ENCODE peak calls at places on chromosomes 2 and 18, in seven cellular contexts. One of them, this sample, is unnamed.

GRCh38 chr2:238820909-238821308 is 27.0 kb upstream of the TWIST2 start:
- DNase-seq in neural progenitor cell: no peak
- DNase-seq in fibroblast of lung: peak
- DNase-seq in HCT116: no peak
- DNase-seq in DND-41: no peak
- DNase-seq in PC-3: peak
- DNase-seq in astrocyte: peak
- DNase-seq in this sample: peak

GRCh38 chr2:3036432-3037125 is 341.0 kb downstream of the EIPR1 start:
- DNase-seq in astrocyte: no peak
- DNase-seq in DND-41: no peak
- DNase-seq in fibroblast of lung: no peak
- DNase-seq in PC-3: no peak
- DNase-seq in neural progenitor cell: no peak
- DNase-seq in HCT116: no peak
- DNase-seq in this sample: no peak

GRCh38 chr2:189178726-189179606 is 595 bp downstream of the COL5A2 start:
- DNase-seq in PC-3: no peak
- DNase-seq in neural progenitor cell: peak
- DNase-seq in DND-41: no peak
- DNase-seq in HCT116: no peak
- DNase-seq in fibroblast of lung: peak
- DNase-seq in astrocyte: peak
- DNase-seq in this sample: peak

GRCh38 chr2:203583696-203584095 is 48.6 kb upstream of the RAPH1 start:
- DNase-seq in fibroblast of lung: peak
- DNase-seq in HCT116: no peak
- DNase-seq in astrocyte: peak
- DNase-seq in PC-3: peak
- DNase-seq in neural progenitor cell: no peak
- DNase-seq in DND-41: no peak
- DNase-seq in this sample: peak

GRCh38 chr2:195520671-195521155 is 136.3 kb upstream of the SLC39A10 start:
- DNase-seq in astrocyte: peak
- DNase-seq in fibroblast of lung: peak
- DNase-seq in DND-41: no peak
- DNase-seq in HCT116: no peak
- DNase-seq in neural progenitor cell: no peak
- DNase-seq in PC-3: peak
- DNase-seq in this sample: peak

GRCh38 chr18:52200891-52201663 is 138.9 kb upstream of the DCC start:
- DNase-seq in fibroblast of lung: no peak
- DNase-seq in neural progenitor cell: peak
- DNase-seq in DND-41: no peak
- DNase-seq in astrocyte: no peak
- DNase-seq in PC-3: no peak
- DNase-seq in HCT116: no peak
- DNase-seq in this sample: no peak

GRCh38 chr2:142874293-142874814 is 3.1 kb upstream of the KYNU start:
- DNase-seq in fibroblast of lung: peak
- DNase-seq in PC-3: peak
- DNase-seq in neural progenitor cell: no peak
- DNase-seq in astrocyte: peak
- DNase-seq in HCT116: no peak
- DNase-seq in DND-41: no peak
- DNase-seq in this sample: peak

GRCh38 chr2:201621293-201621999 is 21.9 kb downstream of the TMEM237 start:
- DNase-seq in HCT116: no peak
- DNase-seq in astrocyte: no peak
- DNase-seq in DND-41: no peak
- DNase-seq in PC-3: peak
- DNase-seq in fibroblast of lung: no peak
- DNase-seq in neural progenitor cell: no peak
- DNase-seq in this sample: no peak

GRCh38 chr2:150153646-150154307 is 333.7 kb downstream of the RND3 start:
- DNase-seq in astrocyte: no peak
- DNase-seq in fibroblast of lung: no peak
- DNase-seq in HCT116: no peak
- DNase-seq in neural progenitor cell: no peak
- DNase-seq in DND-41: no peak
- DNase-seq in PC-3: peak
- DNase-seq in this sample: no peak

GRCh38 chr2:43212931-43213330 is 13.5 kb downstream of the ZFP36L2 start:
- DNase-seq in astrocyte: no peak
- DNase-seq in DND-41: no peak
- DNase-seq in fibroblast of lung: no peak
- DNase-seq in HCT116: no peak
- DNase-seq in PC-3: no peak
- DNase-seq in neural progenitor cell: no peak
- DNase-seq in this sample: no peak

GRCh38 chr2:238240761-238241711 is 1.2 kb upstream of the HES6 start:
- DNase-seq in fibroblast of lung: peak
- DNase-seq in PC-3: peak
- DNase-seq in HCT116: peak
- DNase-seq in neural progenitor cell: peak
- DNase-seq in DND-41: no peak
- DNase-seq in astrocyte: peak
- DNase-seq in this sample: no peak

GRCh38 chr2:18763338-18763737 is 174.0 kb upstream of the NT5C1B start:
- DNase-seq in DND-41: no peak
- DNase-seq in astrocyte: peak
- DNase-seq in PC-3: no peak
- DNase-seq in fibroblast of lung: peak
- DNase-seq in neural progenitor cell: no peak
- DNase-seq in HCT116: no peak
- DNase-seq in this sample: no peak

GRCh38 chr2:138649571-138649970 is 130.6 kb downstream of the NXPH2 start:
- DNase-seq in fibroblast of lung: peak
- DNase-seq in DND-41: no peak
- DNase-seq in astrocyte: peak
- DNase-seq in PC-3: no peak
- DNase-seq in neural progenitor cell: no peak
- DNase-seq in HCT116: no peak
- DNase-seq in this sample: peak

GRCh38 chr2:234099266-234099665 is 48.8 kb downstream of the SPP2 start:
- DNase-seq in neural progenitor cell: no peak
- DNase-seq in PC-3: no peak
- DNase-seq in DND-41: no peak
- DNase-seq in astrocyte: no peak
- DNase-seq in HCT116: no peak
- DNase-seq in fibroblast of lung: no peak
- DNase-seq in this sample: no peak

DNA sequence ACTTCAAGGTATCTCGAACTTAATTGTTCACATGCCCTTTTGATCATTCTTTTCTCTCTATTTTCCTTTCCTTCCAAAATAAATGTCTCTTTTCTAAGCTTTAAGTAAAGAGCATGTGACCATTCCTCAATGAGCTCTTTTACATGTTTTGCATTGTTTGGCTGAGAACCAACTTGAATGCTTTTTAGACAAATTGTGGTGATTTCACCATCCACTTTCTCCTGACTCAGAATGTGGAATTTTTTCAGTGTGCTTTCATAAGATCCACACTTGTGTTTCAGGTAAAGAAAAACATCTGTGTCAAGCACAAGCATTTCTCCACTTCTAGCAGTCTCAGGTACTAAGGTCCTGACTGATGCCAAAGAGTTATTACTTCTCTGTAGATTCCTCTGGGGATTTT is 10.7 kb downstream of the RBM43 start:
- DNase-seq in PC-3: no peak
- DNase-seq in astrocyte: peak
- DNase-seq in fibroblast of lung: peak
- DNase-seq in DND-41: no peak
- DNase-seq in neural progenitor cell: no peak
- DNase-seq in HCT116: no peak
- DNase-seq in this sample: peak
- H3K9ac ChIP-seq in PC-3: no peak
- H3K9ac ChIP-seq in astrocyte: no peak
- H3K9ac ChIP-seq in fibroblast of lung: no peak
- H3K9ac ChIP-seq in DND-41: no peak
- H3K9ac ChIP-seq in neural progenitor cell: no peak
- H3K9ac ChIP-seq in HCT116: no peak
- H3K9ac ChIP-seq in this sample: no peak

DNA sequence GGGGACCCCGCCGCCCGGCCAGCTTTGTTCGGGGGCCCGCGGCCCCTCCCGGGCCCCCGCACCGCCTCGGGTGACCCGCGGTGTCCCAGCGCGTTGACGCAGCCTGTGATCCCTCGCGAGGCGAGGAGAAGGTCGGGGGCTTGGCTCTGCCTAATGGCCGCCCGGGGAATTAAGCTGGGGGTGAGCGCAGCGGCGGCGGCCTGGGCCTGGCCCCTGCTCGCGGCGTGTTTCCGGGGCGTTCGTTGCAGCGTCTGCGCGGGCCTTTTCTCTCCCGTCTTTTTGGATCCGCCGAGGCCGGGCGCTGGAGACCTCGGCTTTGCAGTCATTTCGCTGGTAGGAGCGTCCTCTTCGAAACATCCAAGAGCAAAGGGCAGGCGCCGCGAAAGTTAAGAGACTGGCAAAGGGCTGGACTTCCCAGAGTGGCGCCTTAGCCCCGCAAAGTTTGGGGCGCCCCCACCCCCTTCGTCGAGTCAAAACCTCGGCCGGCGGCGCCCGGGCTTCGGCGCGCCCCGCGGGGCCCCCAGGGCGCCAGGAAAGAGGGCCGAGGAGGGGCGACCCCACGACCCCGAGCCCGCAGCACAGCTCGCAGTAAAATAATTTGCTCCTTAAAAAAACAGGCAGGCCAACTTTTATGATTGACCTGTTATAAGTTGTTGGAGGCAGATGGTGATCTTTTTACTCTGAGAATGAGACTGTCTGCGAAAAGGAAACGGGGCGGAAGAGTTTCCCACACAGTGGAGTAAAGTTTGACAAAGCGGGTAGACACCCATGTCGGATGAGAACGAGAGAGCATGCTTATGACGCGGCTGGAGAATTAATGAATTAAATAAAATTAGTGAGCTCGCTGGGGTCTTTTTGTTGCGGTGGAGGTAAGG is 1.4 kb downstream of the SALL3 start:
- DNase-seq in DND-41: no peak
- DNase-seq in astrocyte: no peak
- DNase-seq in HCT116: no peak
- DNase-seq in PC-3: no peak
- DNase-seq in neural progenitor cell: peak
- DNase-seq in fibroblast of lung: peak
- DNase-seq in this sample: no peak
- TF ChIP-seq EZH2 in DND-41: no peak
- TF ChIP-seq EZH2 in astrocyte: peak
- TF ChIP-seq EZH2 in HCT116: no peak
- TF ChIP-seq EZH2 in PC-3: peak
- TF ChIP-seq EZH2 in neural progenitor cell: peak
- TF ChIP-seq EZH2 in fibroblast of lung: peak
- TF ChIP-seq EZH2 in this sample: peak

GRCh38 chr2:75311521-75311920 is 112.2 kb upstream of the TACR1 start:
- DNase-seq in PC-3: peak
- DNase-seq in DND-41: no peak
- DNase-seq in fibroblast of lung: no peak
- DNase-seq in neural progenitor cell: no peak
- DNase-seq in astrocyte: no peak
- DNase-seq in HCT116: no peak
- DNase-seq in this sample: no peak

GRCh38 chr2:75309596-75310290 is 110.4 kb upstream of the TACR1 start:
- DNase-seq in astrocyte: peak
- DNase-seq in DND-41: no peak
- DNase-seq in PC-3: peak
- DNase-seq in fibroblast of lung: peak
- DNase-seq in HCT116: no peak
- DNase-seq in neural progenitor cell: no peak
- DNase-seq in this sample: peak

GRCh38 chr2:75315436-75315835 is 116.1 kb upstream of the TACR1 start:
- DNase-seq in astrocyte: no peak
- DNase-seq in neural progenitor cell: no peak
- DNase-seq in DND-41: no peak
- DNase-seq in fibroblast of lung: no peak
- DNase-seq in HCT116: no peak
- DNase-seq in PC-3: no peak
- DNase-seq in this sample: no peak

GRCh38 chr2:75310915-75311314 is 111.6 kb upstream of the TACR1 start:
- DNase-seq in HCT116: no peak
- DNase-seq in fibroblast of lung: peak
- DNase-seq in PC-3: peak
- DNase-seq in astrocyte: no peak
- DNase-seq in neural progenitor cell: no peak
- DNase-seq in DND-41: no peak
- DNase-seq in this sample: no peak

DNA sequence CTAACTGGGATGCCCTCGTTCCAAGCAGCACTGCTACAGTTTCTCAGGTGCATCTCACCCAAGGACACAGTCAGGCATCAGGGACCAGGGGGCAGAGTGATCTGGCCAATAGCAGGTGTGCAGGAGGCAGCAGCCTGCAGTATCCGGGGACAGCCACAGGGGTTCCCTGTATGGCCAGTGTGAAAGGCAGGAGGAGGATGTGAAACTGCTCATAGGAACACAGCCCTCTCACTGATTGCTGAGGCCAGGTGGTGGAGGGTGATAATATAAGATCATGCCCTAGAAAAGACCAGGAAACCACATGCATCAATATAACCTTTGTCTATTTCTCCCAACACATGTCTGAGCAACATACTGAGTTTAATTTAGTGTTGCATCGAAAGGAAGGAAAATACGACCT is 112.7 kb upstream of the TACR1 start:
- DNase-seq in DND-41: peak
- DNase-seq in neural progenitor cell: peak
- DNase-seq in astrocyte: no peak
- DNase-seq in HCT116: peak
- DNase-seq in PC-3: no peak
- DNase-seq in fibroblast of lung: no peak
- DNase-seq in this sample: no peak
- TF ChIP-seq CTCF in DND-41: peak
- TF ChIP-seq CTCF in neural progenitor cell: peak
- TF ChIP-seq CTCF in astrocyte: no peak
- TF ChIP-seq CTCF in HCT116: peak
- TF ChIP-seq CTCF in PC-3: peak
- TF ChIP-seq CTCF in fibroblast of lung: no peak
- TF ChIP-seq CTCF in this sample: peak

GRCh38 chr2:96204836-96205235 is 3.8 kb downstream of the STARD7 start:
- DNase-seq in neural progenitor cell: no peak
- DNase-seq in PC-3: no peak
- DNase-seq in astrocyte: no peak
- DNase-seq in DND-41: no peak
- DNase-seq in HCT116: no peak
- DNase-seq in fibroblast of lung: no peak
- DNase-seq in this sample: no peak

GRCh38 chr2:96207778-96208143 is 866 bp downstream of the STARD7 start:
- DNase-seq in neural progenitor cell: no peak
- DNase-seq in HCT116: no peak
- DNase-seq in PC-3: no peak
- DNase-seq in DND-41: no peak
- DNase-seq in fibroblast of lung: no peak
- DNase-seq in astrocyte: no peak
- DNase-seq in this sample: no peak

GRCh38 chr2:96205238-96205637 is 3.4 kb downstream of the STARD7 start:
- DNase-seq in PC-3: no peak
- DNase-seq in HCT116: no peak
- DNase-seq in astrocyte: peak
- DNase-seq in fibroblast of lung: peak
- DNase-seq in DND-41: no peak
- DNase-seq in neural progenitor cell: no peak
- DNase-seq in this sample: peak

GRCh38 chr2:96207073-96207777 is 1.4 kb downstream of the STARD7 start:
- DNase-seq in fibroblast of lung: no peak
- DNase-seq in HCT116: no peak
- DNase-seq in astrocyte: no peak
- DNase-seq in DND-41: no peak
- DNase-seq in PC-3: peak
- DNase-seq in neural progenitor cell: no peak
- DNase-seq in this sample: peak

GRCh38 chr2:96205888-96206287 is 2.7 kb downstream of the STARD7 start:
- DNase-seq in PC-3: peak
- DNase-seq in HCT116: no peak
- DNase-seq in DND-41: no peak
- DNase-seq in astrocyte: peak
- DNase-seq in neural progenitor cell: no peak
- DNase-seq in fibroblast of lung: peak
- DNase-seq in this sample: peak
- H3K9ac ChIP-seq in PC-3: peak
- H3K9ac ChIP-seq in HCT116: no peak
- H3K9ac ChIP-seq in DND-41: peak
- H3K9ac ChIP-seq in astrocyte: peak
- H3K9ac ChIP-seq in neural progenitor cell: no peak
- H3K9ac ChIP-seq in fibroblast of lung: no peak
- H3K9ac ChIP-seq in this sample: no peak

This sample was measured in mammary epithelial cell.